ENCODE peak calls at places on chromosomes 2 and 18, in nine cellular contexts. J, L, I, A, V, E, D, P and O are unnamed samples.

GRCh38 chr2:198700330-198700729 is 757.4 kb downstream of the SATB2 start:
- DNase-seq in J (peak; percentile 94), L (no peak), I (no peak), A (no peak), V (no peak), E (no peak), D (no peak), P (no peak), O (no peak)

GRCh38 chr2:207225773-207226172 is 60.0 kb upstream of the KLF7 start:
- DNase-seq in J (no peak), L (no peak), I (no peak), A (no peak), V (no peak), E (no peak), D (no peak), P (no peak), O (no peak)

GRCh38 chr2:1993711-1994682 is 249.7 kb upstream of the PXDN start:
- DNase-seq in J (no peak), L (no peak), I (peak; percentile 86), A (no peak), V (peak; percentile 0), E (no peak), D (peak; percentile 29), P (no peak), O (no peak)

GRCh38 chr2:128789776-128790455 is 471.2 kb upstream of the HS6ST1 start:
- DNase-seq in J (no peak), L (no peak), I (no peak), A (no peak), V (no peak), E (no peak), D (no peak), P (no peak), O (no peak)

GRCh38 chr2:86753606-86754005 is 33.5 kb downstream of the RMND5A start:
- DNase-seq in J (no peak), L (no peak), I (peak; percentile 5), A (no peak), V (no peak), E (no peak), D (no peak), P (no peak), O (no peak)

GRCh38 chr18:79583984-79584401 is 95.6 kb upstream of the CTDP1 start:
- DNase-seq in J (no peak), L (no peak), I (no peak), A (no peak), V (no peak), E (no peak), D (no peak), P (no peak), O (no peak)

GRCh38 chr18:55774505-55774904 is 186.5 kb upstream of the TCF4 start:
- DNase-seq in J (no peak), L (no peak), I (no peak), A (no peak), V (no peak), E (no peak), D (no peak), P (no peak), O (no peak)

GRCh38 chr2:73418343-73418742 is 32.7 kb downstream of the ALMS1 start:
- DNase-seq in J (no peak), L (peak; percentile 46), I (peak; percentile 90), A (no peak), V (peak; percentile 91), E (peak; percentile 37), D (no peak), P (no peak), O (peak; percentile 51)

GRCh38 chr2:108367776-108368175 is 10.0 kb upstream of the SULT1C4 start:
- DNase-seq in J (no peak), L (no peak), I (no peak), A (no peak), V (no peak), E (no peak), D (no peak), P (no peak), O (no peak)

GRCh38 chr18:48364146-48364545 is 45.0 kb downstream of the ZBTB7C start:
- DNase-seq in J (no peak), L (no peak), I (no peak), A (no peak), V (no peak), E (no peak), D (no peak), P (no peak), O (no peak)

GRCh38 chr18:48371854-48372598 is 37.2 kb downstream of the ZBTB7C start:
- DNase-seq in J (no peak), L (no peak), I (no peak), A (no peak), V (no peak), E (no peak), D (no peak), P (no peak), O (no peak)

GRCh38 chr18:48365965-48366364 is 43.2 kb downstream of the ZBTB7C start:
- DNase-seq in J (no peak), L (no peak), I (no peak), A (no peak), V (no peak), E (no peak), D (no peak), P (no peak), O (no peak)

GRCh38 chr18:48363167-48363566 is 46.0 kb downstream of the ZBTB7C start:
- DNase-seq in J (no peak), L (no peak), I (no peak), A (no peak), V (no peak), E (no peak), D (no peak), P (no peak), O (no peak)

DNA sequence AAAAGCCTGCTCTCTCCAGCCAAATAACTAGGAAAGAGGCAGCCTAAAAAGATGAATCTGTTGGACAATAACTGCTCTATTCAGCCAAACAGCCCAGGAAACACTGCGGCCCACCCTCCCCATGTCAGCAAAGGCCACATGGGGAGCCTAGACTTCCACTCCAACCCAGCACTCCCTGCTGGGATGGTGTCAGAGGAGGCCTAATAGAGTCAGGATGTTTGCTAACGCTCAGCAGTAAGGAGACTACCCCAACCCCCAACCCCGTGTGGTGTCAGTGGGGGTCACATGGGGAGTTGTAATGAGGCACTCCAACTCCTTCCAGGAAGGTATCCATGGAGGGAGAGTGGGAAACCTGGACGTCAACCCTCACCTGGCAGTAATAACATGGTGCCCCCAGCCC is 41.6 kb downstream of the ZBTB7C start:
- DNase-seq in J (no peak), L (no peak), I (no peak), A (no peak), V (no peak), E (no peak), D (no peak), P (no peak), O (no peak)
- H2AFZ ChIP-seq in J (no peak overlapping the region), L (no peak overlapping the region), I (no peak overlapping the region), A (no peak overlapping the region), V (no peak overlapping the region), E (no peak overlapping the region), D (no peak overlapping the region), P (no peak overlapping the region), O (no peak overlapping the region)

GRCh38 chr2:28004086-28004485 is 113.6 kb downstream of the BABAM2 start:
- DNase-seq in J (no peak), L (peak; percentile 76), I (peak; percentile 97), A (no peak), V (peak; percentile 78), E (no peak), D (peak; percentile 81), P (no peak), O (no peak)

GRCh38 chr2:27996156-27996920 is 105.8 kb downstream of the BABAM2 start:
- DNase-seq in J (no peak), L (no peak), I (no peak), A (no peak), V (no peak), E (no peak), D (no peak), P (no peak), O (no peak)

GRCh38 chr2:28000287-28000686 is 109.8 kb downstream of the BABAM2 start:
- DNase-seq in J (no peak), L (no peak), I (no peak), A (no peak), V (no peak), E (no peak), D (no peak), P (no peak), O (no peak)

GRCh38 chr2:28002181-28002580 is 111.7 kb downstream of the BABAM2 start:
- DNase-seq in J (no peak), L (no peak), I (no peak), A (no peak), V (no peak), E (no peak), D (no peak), P (no peak), O (no peak)
- H3K36me3 ChIP-seq in J (no peaks in the 10 kb centered on the region), L (no peaks in the 10 kb centered on the region), I (no peaks in the 10 kb centered on the region), A (no peaks in the 10 kb centered on the region), V (no peaks in the 10 kb centered on the region), E (no peaks in the 10 kb centered on the region), D (no peaks in the 10 kb centered on the region), P (no peaks in the 10 kb centered on the region), O (no peaks in the 10 kb centered on the region)

GRCh38 chr2:143704432-143705106 is 575.4 kb downstream of the ARHGAP15 start:
- DNase-seq in J (no peak), L (no peak), I (no peak), A (no peak), V (no peak), E (no peak), D (no peak), P (no peak), O (no peak)
- H3K27ac ChIP-seq in J (no peak overlapping the region), L (no peak overlapping the region), I (no peak overlapping the region), A (no peak overlapping the region), V (no peak overlapping the region), E (no peak overlapping the region), D (no peak overlapping the region), P (no peak overlapping the region), O (no peak overlapping the region)

DNA sequence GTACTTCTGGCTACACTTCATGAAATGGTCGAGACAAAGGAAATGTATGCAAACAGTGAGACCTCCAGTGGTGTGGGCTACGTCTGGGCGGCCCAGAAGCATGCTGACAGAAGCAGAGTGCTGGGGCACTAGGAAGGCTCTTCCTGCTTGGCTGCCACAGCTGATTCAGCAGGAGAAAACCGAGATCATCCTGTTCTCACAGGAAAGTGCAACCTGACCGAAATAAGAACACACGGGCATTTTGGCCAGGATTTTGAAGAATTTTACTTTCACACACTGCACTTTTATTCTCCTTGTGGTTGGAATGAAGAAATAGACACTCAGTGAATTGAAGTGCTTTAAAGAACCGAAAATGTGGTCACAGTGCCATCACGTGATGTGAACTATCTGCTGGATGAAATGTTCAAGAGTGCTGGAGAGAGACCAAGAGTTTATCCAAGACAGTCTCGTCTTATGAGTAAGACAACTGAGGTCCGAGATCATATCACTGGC is 149.5 kb downstream of the CCBE1 start:
- DNase-seq in J (no peak), L (peak; percentile 65), I (peak; percentile 92), A (no peak), V (peak; percentile 90), E (peak; percentile 54), D (no peak), P (no peak), O (peak; percentile 45)
- H2AFZ ChIP-seq in J (no peak overlapping the region), L (peak overlapping the region; percentile 7), I (no peak overlapping the region), A (no peak overlapping the region), V (no peak overlapping the region), E (no peak overlapping the region), D (no peak overlapping the region), P (no peak overlapping the region), O (no peak overlapping the region)

DNA sequence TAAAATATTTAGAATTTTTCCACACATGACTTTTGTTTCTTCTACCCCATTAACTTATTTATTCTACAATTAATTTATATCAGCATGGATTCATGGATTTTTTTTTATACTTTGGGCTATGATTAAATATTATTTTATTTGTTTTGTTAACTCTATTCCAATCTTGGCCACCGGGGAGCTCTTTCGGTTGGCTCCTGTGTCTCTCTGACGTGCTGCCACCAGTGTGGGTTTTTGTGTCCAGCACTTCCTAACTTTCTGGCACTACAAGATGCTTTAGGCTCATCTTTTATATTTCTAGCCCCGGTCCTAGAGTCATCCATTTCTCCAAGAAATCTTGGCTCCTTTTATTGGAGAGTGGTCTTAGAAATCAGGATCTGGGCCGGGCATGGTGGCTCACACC is 18.9 kb downstream of the AQP12B start:
- DNase-seq in J (no peak), L (no peak), I (no peak), A (no peak), V (no peak), E (no peak), D (no peak), P (no peak), O (no peak)
- H3K36me3 ChIP-seq in J (no peaks in the 10 kb centered on the region), L (no peaks in the 10 kb centered on the region), I (no peaks in the 10 kb centered on the region), A (no peaks in the 10 kb centered on the region), V (no peaks in the 10 kb centered on the region), E (no peaks in the 10 kb centered on the region), D (no peaks in the 10 kb centered on the region), P (no peaks in the 10 kb centered on the region), O (no peaks in the 10 kb centered on the region)